ENCODE peak calls at places on chromosomes 6 and 20, in four cellular contexts. J, K, D and A are unnamed samples.

GRCh38 chr6:42175860-42176259 is 2.7 kb downstream of the GUCA1A start:
- DNase-seq in J (no peak), K (no peak), D (no peak), A (no peak)

GRCh38 chr6:134295953-134296553 is 21.9 kb downstream of the SGK1 start:
- DNase-seq in J (no peak), K (no peak), D (no peak), A (no peak)

GRCh38 chr20:32282461-32282860 is 5.0 kb downstream of the KIF3B start:
- DNase-seq in J (no peak), K (no peak), D (no peak), A (no peak)

GRCh38 chr6:53044071-53044470 is 21.1 kb upstream of the FBXO9 start:
- DNase-seq in J (no peak), K (no peak), D (no peak), A (no peak)

GRCh38 chr20:46333136-46333991 is 25.1 kb upstream of the CDH22 start:
- DNase-seq in J (no peak), K (no peak), D (no peak), A (no peak)

GRCh38 chr6:164628302-164628931 is 681.0 kb downstream of the C6orf118 start:
- DNase-seq in J (no peak), K (no peak), D (no peak), A (no peak)

GRCh38 chr20:396619-397431 is 11.3 kb upstream of the RBCK1 start:
- DNase-seq in J (no peak), K (no peak), D (no peak), A (no peak)

GRCh38 chr20:10369723-10370090 is 64.3 kb downstream of the MKKS start:
- DNase-seq in J (no peak), K (no peak), D (no peak), A (no peak)

GRCh38 chr6:33949111-33949510 is 145.3 kb upstream of the MLN start:
- DNase-seq in J (no peak), K (no peak), D (no peak), A (no peak)

GRCh38 chr6:106997392-106998257 is 23.1 kb upstream of the CD24 start:
- DNase-seq in J (peak), K (peak), D (peak), A (no peak)

GRCh38 chr6:22362361-22362760 is 65.5 kb upstream of the PRL start:
- DNase-seq in J (no peak), K (no peak), D (no peak), A (no peak)

GRCh38 chr6:122609881-122610689 is at the start of gene PKIB:
- DNase-seq in J (no peak), K (peak), D (no peak), A (peak)

GRCh38 chr6:136983692-136984091 is 61.1 kb downstream of the IL20RA start:
- DNase-seq in J (no peak), K (no peak), D (no peak), A (no peak)